ENCODE peak calls at places on chromosome 20, in nine cellular contexts. One of them, this sample, is unnamed.

GRCh38 chr20:50824137-50824536 is 29.3 kb downstream of the BCAS4 start:
- DNase-seq in cardiac fibroblast: peak; percentile 92
- DNase-seq in AG04450: peak; percentile 29
- DNase-seq in lower leg skin: no peak
- DNase-seq in choroid plexus epithelial cell: peak; percentile 73
- DNase-seq in tibial artery: peak; percentile 96
- DNase-seq in HFF-Myc: peak; percentile 59
- DNase-seq in fibroblast of mammary gland: peak; percentile 93
- DNase-seq in lower lobe of right lung: no peak
- DNase-seq in this sample: peak; percentile 90

GRCh38 chr20:50399003-50399916 is 110.9 kb upstream of the PTPN1 start:
- DNase-seq in AG04450: no peak
- DNase-seq in lower leg skin: no peak
- DNase-seq in tibial artery: peak; percentile 98
- DNase-seq in cardiac fibroblast: peak; percentile 31
- DNase-seq in HFF-Myc: no peak
- DNase-seq in choroid plexus epithelial cell: no peak
- DNase-seq in lower lobe of right lung: peak; percentile 90
- DNase-seq in fibroblast of mammary gland: no peak
- DNase-seq in this sample: no peak

GRCh38 chr20:58547527-58548475 is 32.6 kb upstream of the APCDD1L start:
- DNase-seq in AG04450: no peak
- DNase-seq in choroid plexus epithelial cell: no peak
- DNase-seq in tibial artery: no peak
- DNase-seq in cardiac fibroblast: no peak
- DNase-seq in lower leg skin: peak; percentile 32
- DNase-seq in lower lobe of right lung: no peak
- DNase-seq in HFF-Myc: no peak
- DNase-seq in fibroblast of mammary gland: no peak
- DNase-seq in this sample: peak; percentile 46

GRCh38 chr20:48350291-48350988 is 477.4 kb downstream of the PREX1 start:
- DNase-seq in tibial artery: no peak
- DNase-seq in cardiac fibroblast: no peak
- DNase-seq in lower lobe of right lung: no peak
- DNase-seq in HFF-Myc: no peak
- DNase-seq in lower leg skin: peak; percentile 36
- DNase-seq in fibroblast of mammary gland: peak; percentile 4
- DNase-seq in choroid plexus epithelial cell: peak; percentile 15
- DNase-seq in AG04450: no peak
- DNase-seq in this sample: no peak

GRCh38 chr20:37071481-37071911 is 24.3 kb downstream of the RBL1 start:
- DNase-seq in fibroblast of mammary gland: peak; percentile 55
- DNase-seq in lower leg skin: peak; percentile 66
- DNase-seq in cardiac fibroblast: peak; percentile 21
- DNase-seq in lower lobe of right lung: no peak
- DNase-seq in AG04450: no peak
- DNase-seq in choroid plexus epithelial cell: peak; percentile 73
- DNase-seq in tibial artery: no peak
- DNase-seq in HFF-Myc: no peak
- DNase-seq in this sample: peak; percentile 33

GRCh38 chr20:4283011-4283410 is 267.7 kb upstream of the RNF24 start:
- DNase-seq in cardiac fibroblast: no peak
- DNase-seq in HFF-Myc: no peak
- DNase-seq in lower lobe of right lung: no peak
- DNase-seq in AG04450: no peak
- DNase-seq in fibroblast of mammary gland: peak; percentile 11
- DNase-seq in choroid plexus epithelial cell: no peak
- DNase-seq in tibial artery: no peak
- DNase-seq in lower leg skin: no peak
- DNase-seq in this sample: no peak

GRCh38 chr20:50290815-50291214 is 100.2 kb downstream of the CEBPB start:
- DNase-seq in choroid plexus epithelial cell: no peak
- DNase-seq in lower lobe of right lung: no peak
- DNase-seq in HFF-Myc: no peak
- DNase-seq in fibroblast of mammary gland: no peak
- DNase-seq in AG04450: no peak
- DNase-seq in lower leg skin: no peak
- DNase-seq in tibial artery: no peak
- DNase-seq in cardiac fibroblast: no peak
- DNase-seq in this sample: no peak

GRCh38 chr20:50758469-50758868 is 27.1 kb downstream of the PARD6B start:
- DNase-seq in lower leg skin: no peak
- DNase-seq in fibroblast of mammary gland: peak; percentile 42
- DNase-seq in cardiac fibroblast: no peak
- DNase-seq in lower lobe of right lung: no peak
- DNase-seq in AG04450: no peak
- DNase-seq in tibial artery: no peak
- DNase-seq in HFF-Myc: no peak
- DNase-seq in choroid plexus epithelial cell: no peak
- DNase-seq in this sample: peak; percentile 61

GRCh38 chr20:62702886-62703852 is 5.5 kb upstream of the NTSR1 start:
- DNase-seq in tibial artery: no peak
- DNase-seq in lower lobe of right lung: no peak
- DNase-seq in lower leg skin: no peak
- DNase-seq in HFF-Myc: peak; percentile 85
- DNase-seq in fibroblast of mammary gland: peak; percentile 95
- DNase-seq in cardiac fibroblast: peak; percentile 83
- DNase-seq in choroid plexus epithelial cell: peak; percentile 80
- DNase-seq in AG04450: peak; percentile 72
- DNase-seq in this sample: peak; percentile 91

GRCh38 chr20:63103402-63104311 is 96.9 kb upstream of the BHLHE23 start:
- DNase-seq in tibial artery: no peak
- DNase-seq in cardiac fibroblast: no peak
- DNase-seq in HFF-Myc: no peak
- DNase-seq in lower leg skin: no peak
- DNase-seq in fibroblast of mammary gland: peak; percentile 7
- DNase-seq in AG04450: no peak
- DNase-seq in lower lobe of right lung: peak; percentile 34
- DNase-seq in choroid plexus epithelial cell: peak; percentile 7
- DNase-seq in this sample: peak; percentile 0

GRCh38 chr20:62382306-62383198 is 4.4 kb upstream of the RPS21 start:
- DNase-seq in AG04450: no peak
- DNase-seq in HFF-Myc: no peak
- DNase-seq in lower lobe of right lung: peak; percentile 83
- DNase-seq in choroid plexus epithelial cell: peak; percentile 85
- DNase-seq in cardiac fibroblast: peak; percentile 79
- DNase-seq in fibroblast of mammary gland: peak; percentile 66
- DNase-seq in lower leg skin: peak; percentile 95
- DNase-seq in tibial artery: peak; percentile 83
- DNase-seq in this sample: peak; percentile 64

GRCh38 chr20:56439784-56440291 is 27.8 kb downstream of the CASS4 start:
- DNase-seq in cardiac fibroblast: peak; percentile 99
- DNase-seq in lower leg skin: peak; percentile 82
- DNase-seq in choroid plexus epithelial cell: peak; percentile 99
- DNase-seq in tibial artery: peak; percentile 28
- DNase-seq in AG04450: peak; percentile 100
- DNase-seq in HFF-Myc: peak; percentile 87
- DNase-seq in lower lobe of right lung: peak; percentile 56
- DNase-seq in fibroblast of mammary gland: peak; percentile 94
- DNase-seq in this sample: peak; percentile 99

GRCh38 chr20:38373231-38373867 is 27.1 kb downstream of the LBP start:
- DNase-seq in fibroblast of mammary gland: no peak
- DNase-seq in tibial artery: no peak
- DNase-seq in HFF-Myc: no peak
- DNase-seq in lower lobe of right lung: no peak
- DNase-seq in cardiac fibroblast: peak; percentile 41
- DNase-seq in lower leg skin: peak; percentile 72
- DNase-seq in choroid plexus epithelial cell: peak; percentile 18
- DNase-seq in AG04450: no peak
- DNase-seq in this sample: peak; percentile 36

GRCh38 chr20:25083141-25083772 is 1.3 kb upstream of the VSX1 start:
- DNase-seq in HFF-Myc: no peak
- DNase-seq in choroid plexus epithelial cell: no peak
- DNase-seq in lower lobe of right lung: no peak
- DNase-seq in tibial artery: no peak
- DNase-seq in lower leg skin: peak; percentile 72
- DNase-seq in AG04450: no peak
- DNase-seq in cardiac fibroblast: no peak
- DNase-seq in fibroblast of mammary gland: no peak
- DNase-seq in this sample: no peak
- H3K4me3 ChIP-seq in HFF-Myc: no peak overlapping the region
- H3K4me3 ChIP-seq in choroid plexus epithelial cell: no peak overlapping the region
- H3K4me3 ChIP-seq in lower lobe of right lung: no peak overlapping the region
- H3K4me3 ChIP-seq in tibial artery: no peak overlapping the region
- H3K4me3 ChIP-seq in lower leg skin: no peak overlapping the region
- H3K4me3 ChIP-seq in AG04450: no peak overlapping the region
- H3K4me3 ChIP-seq in cardiac fibroblast: no peak overlapping the region
- H3K4me3 ChIP-seq in fibroblast of mammary gland: no peak overlapping the region
- H3K4me3 ChIP-seq in this sample: no peak overlapping the region

GRCh38 chr20:46009847-46010246 is 1.1 kb downstream of the MMP9 start:
- DNase-seq in tibial artery: no peak
- DNase-seq in choroid plexus epithelial cell: no peak
- DNase-seq in cardiac fibroblast: no peak
- DNase-seq in AG04450: no peak
- DNase-seq in HFF-Myc: no peak
- DNase-seq in lower lobe of right lung: no peak
- DNase-seq in fibroblast of mammary gland: no peak
- DNase-seq in lower leg skin: no peak
- DNase-seq in this sample: no peak

GRCh38 chr20:46013826-46014516 is 5.3 kb downstream of the MMP9 start:
- DNase-seq in tibial artery: no peak
- DNase-seq in choroid plexus epithelial cell: peak; percentile 50
- DNase-seq in AG04450: no peak
- DNase-seq in fibroblast of mammary gland: peak; percentile 48
- DNase-seq in cardiac fibroblast: peak; percentile 41
- DNase-seq in lower lobe of right lung: peak; percentile 70
- DNase-seq in HFF-Myc: no peak
- DNase-seq in lower leg skin: peak; percentile 88
- DNase-seq in this sample: peak; percentile 41

GRCh38 chr20:46012926-46013825 is 4.5 kb downstream of the MMP9 start:
- DNase-seq in cardiac fibroblast: no peak
- DNase-seq in HFF-Myc: no peak
- DNase-seq in AG04450: no peak
- DNase-seq in fibroblast of mammary gland: no peak
- DNase-seq in choroid plexus epithelial cell: no peak
- DNase-seq in lower lobe of right lung: no peak
- DNase-seq in lower leg skin: no peak
- DNase-seq in tibial artery: no peak
- DNase-seq in this sample: no peak

GRCh38 chr20:46010491-46011405 is 2.0 kb downstream of the MMP9 start:
- DNase-seq in choroid plexus epithelial cell: no peak
- DNase-seq in lower lobe of right lung: peak; percentile 66
- DNase-seq in lower leg skin: peak; percentile 87
- DNase-seq in fibroblast of mammary gland: no peak
- DNase-seq in HFF-Myc: no peak
- DNase-seq in tibial artery: no peak
- DNase-seq in AG04450: no peak
- DNase-seq in cardiac fibroblast: no peak
- DNase-seq in this sample: no peak

GRCh38 chr20:46011631-46012482 is 3.1 kb downstream of the MMP9 start:
- DNase-seq in AG04450: no peak
- DNase-seq in lower leg skin: peak; percentile 90
- DNase-seq in fibroblast of mammary gland: peak; percentile 69
- DNase-seq in lower lobe of right lung: peak; percentile 88
- DNase-seq in tibial artery: no peak
- DNase-seq in cardiac fibroblast: peak; percentile 25
- DNase-seq in choroid plexus epithelial cell: peak; percentile 27
- DNase-seq in HFF-Myc: peak; percentile 33
- DNase-seq in this sample: no peak
- TF ChIP-seq CTCF in AG04450: peak; percentile 16
- TF ChIP-seq CTCF in lower leg skin: no peak
- TF ChIP-seq CTCF in fibroblast of mammary gland: peak; percentile 31
- TF ChIP-seq CTCF in lower lobe of right lung: peak; percentile 21
- TF ChIP-seq CTCF in tibial artery: no peak
- TF ChIP-seq CTCF in cardiac fibroblast: peak; percentile 25
- TF ChIP-seq CTCF in choroid plexus epithelial cell: peak; percentile 28
- TF ChIP-seq CTCF in HFF-Myc: peak; percentile 64
- TF ChIP-seq CTCF in this sample: peak; percentile 8

DNA sequence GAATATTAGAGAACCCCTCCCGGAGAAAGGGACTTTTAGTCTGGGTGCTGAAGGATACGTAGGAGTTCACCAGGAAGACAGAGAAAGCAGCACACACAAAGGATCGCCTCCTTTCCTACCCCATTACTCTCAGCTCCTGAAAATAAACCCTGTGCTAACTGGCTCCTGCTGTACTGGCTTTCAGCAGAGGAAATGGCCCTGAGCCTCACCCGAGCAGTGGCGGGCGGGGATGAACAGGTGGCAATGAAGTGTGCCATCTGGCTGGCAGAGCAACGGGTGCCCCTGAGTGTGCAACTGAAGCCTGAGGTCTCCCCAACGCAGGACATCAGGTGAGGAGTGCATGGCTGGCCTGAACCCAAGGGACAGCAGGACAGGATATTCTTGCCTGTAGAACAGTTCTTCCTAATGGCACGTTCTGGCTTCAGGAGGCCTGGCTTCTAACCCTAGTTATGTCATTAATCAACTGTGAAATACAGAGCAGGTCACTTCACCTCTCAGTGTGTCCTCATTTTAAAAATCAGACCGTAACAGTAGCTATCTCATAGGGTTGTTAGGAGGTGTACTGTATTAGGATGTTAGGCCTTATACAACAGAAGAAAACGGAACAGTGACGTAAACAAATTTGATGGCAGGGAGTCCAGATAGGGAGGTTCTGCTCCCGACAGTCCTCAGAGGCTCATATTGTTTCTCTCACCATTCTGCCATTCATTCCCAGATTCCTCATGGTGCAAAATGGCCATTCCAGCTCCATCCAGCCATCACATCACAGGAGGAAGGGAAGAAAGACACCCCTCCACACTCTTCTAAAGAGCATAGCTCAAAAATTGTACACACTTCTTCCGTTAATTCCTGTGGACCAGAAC is 1.8 kb downstream of the RBCK1 start:
- DNase-seq in choroid plexus epithelial cell: no peak
- DNase-seq in AG04450: no peak
- DNase-seq in tibial artery: peak; percentile 48
- DNase-seq in HFF-Myc: no peak
- DNase-seq in fibroblast of mammary gland: no peak
- DNase-seq in lower leg skin: no peak
- DNase-seq in cardiac fibroblast: no peak
- DNase-seq in lower lobe of right lung: no peak
- DNase-seq in this sample: no peak
- H3K4me3 ChIP-seq in choroid plexus epithelial cell: peak overlapping the region; percentile 70
- H3K4me3 ChIP-seq in AG04450: peak overlapping the region; percentile 97
- H3K4me3 ChIP-seq in tibial artery: peak overlapping the region; percentile 100
- H3K4me3 ChIP-seq in HFF-Myc: peak overlapping the region; percentile 59
- H3K4me3 ChIP-seq in fibroblast of mammary gland: no peak overlapping the region
- H3K4me3 ChIP-seq in lower leg skin: no peak overlapping the region
- H3K4me3 ChIP-seq in cardiac fibroblast: peak overlapping the region; percentile 99
- H3K4me3 ChIP-seq in lower lobe of right lung: peak overlapping the region; percentile 93
- H3K4me3 ChIP-seq in this sample: peak overlapping the region; percentile 97

DNA sequence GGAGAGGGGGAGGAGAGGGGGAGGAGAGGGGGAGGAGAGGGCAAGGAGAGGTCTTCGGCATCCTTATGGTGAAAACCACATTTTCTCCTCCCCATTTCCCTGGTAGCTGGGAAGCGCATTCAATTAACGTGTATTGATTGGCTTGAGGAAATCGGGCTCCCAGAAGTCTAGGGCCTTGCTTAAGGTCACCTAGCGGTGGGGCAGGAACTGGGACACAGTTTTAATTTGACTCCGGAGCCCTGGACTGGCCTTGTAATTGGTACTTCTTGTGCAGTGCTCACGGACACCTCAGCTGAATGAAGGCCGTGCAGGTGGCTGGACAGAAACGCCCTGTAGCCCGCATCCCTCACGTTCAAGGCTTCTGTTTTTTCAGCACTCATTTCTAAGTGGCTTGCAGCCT is 42.8 kb downstream of the CTCFL start:
- DNase-seq in HFF-Myc: no peak
- DNase-seq in lower lobe of right lung: no peak
- DNase-seq in lower leg skin: peak; percentile 34
- DNase-seq in choroid plexus epithelial cell: no peak
- DNase-seq in cardiac fibroblast: no peak
- DNase-seq in tibial artery: peak; percentile 23
- DNase-seq in fibroblast of mammary gland: no peak
- DNase-seq in AG04450: no peak
- DNase-seq in this sample: no peak
- TF ChIP-seq CTCF in HFF-Myc: no peak
- TF ChIP-seq CTCF in lower lobe of right lung: no peak
- TF ChIP-seq CTCF in lower leg skin: no peak
- TF ChIP-seq CTCF in choroid plexus epithelial cell: no peak
- TF ChIP-seq CTCF in cardiac fibroblast: no peak
- TF ChIP-seq CTCF in tibial artery: no peak
- TF ChIP-seq CTCF in fibroblast of mammary gland: no peak
- TF ChIP-seq CTCF in AG04450: no peak
- TF ChIP-seq CTCF in this sample: no peak